ENCODE peak calls at places on chromosomes 2 and 18, in five cellular contexts. Z, V, X, M and O are unnamed samples.
A peak's percentile ranks its signal among the peaks of the same experiment; 100 is the strongest.

GRCh38 chr18:3706279-3707097 is 256.5 kb downstream of the TGIF1 start:
- DNase-seq in Z (peak; percentile 99), M (no peak), V (no peak), X (no peak), O (no peak)

GRCh38 chr18:39238951-39239350 is 1673.4 kb upstream of the CELF4 start:
- DNase-seq in V (no peak), X (no peak), M (no peak), Z (no peak), O (no peak)

GRCh38 chr2:128986026-128986720 is 667.5 kb upstream of the HS6ST1 start:
- DNase-seq in Z (no peak), V (no peak), M (no peak), X (no peak), O (no peak)

GRCh38 chr2:205411558-205411957 is 270.7 kb upstream of the NRP2 start:
- DNase-seq in M (no peak), Z (no peak), V (no peak), X (no peak), O (no peak)

GRCh38 chr2:205642562-205643350 is 39.5 kb upstream of the NRP2 start:
- DNase-seq in X (no peak), Z (no peak), M (no peak), V (no peak), O (no peak)

GRCh38 chr2:69683170-69683971 is 39.8 kb upstream of the AAK1 start:
- DNase-seq in V (peak; percentile 46), X (no peak), M (no peak), Z (peak; percentile 61), O (no peak)

GRCh38 chr18:61893971-61894750 is 1.4 kb upstream of the RNF152 start:
- DNase-seq in M (peak; percentile 67), V (peak; percentile 42), X (peak; percentile 68), Z (peak; percentile 40), O (peak; percentile 1)

GRCh38 chr2:69077224-69077953 is 64.4 kb downstream of the ANTXR1 start:
- DNase-seq in Z (no peak), V (no peak), X (no peak), M (no peak), O (no peak)

GRCh38 chr2:12287220-12287751 is 429.4 kb upstream of the TRIB2 start:
- DNase-seq in M (no peak), Z (peak; percentile 42), V (no peak), X (no peak), O (no peak)

GRCh38 chr2:27281855-27282559 is at the start of gene TRIM54:
- DNase-seq in M (no peak), V (no peak), X (no peak), Z (no peak), O (no peak)

GRCh38 chr2:238440331-238440730 is 13.6 kb downstream of the ASB1 start:
- DNase-seq in Z (no peak), X (no peak), V (no peak), M (no peak), O (no peak)

GRCh38 chr2:19369341-19369955 is 11.0 kb upstream of the OSR1 start:
- DNase-seq in M (no peak), V (peak; percentile 55), X (peak; percentile 14), Z (no peak), O (peak; percentile 45)

GRCh38 chr2:240934701-240935100 is 28.6 kb downstream of the CROCC2 start:
- DNase-seq in Z (no peak), M (no peak), V (no peak), X (no peak), O (no peak)

GRCh38 chr2:186349508-186349907 is 136.6 kb upstream of the ZC3H15 start:
- DNase-seq in V (no peak), M (no peak), Z (peak; percentile 86), X (peak; percentile 45), O (no peak)

GRCh38 chr2:235570256-235570655 is 76.4 kb downstream of the AGAP1 start:
- DNase-seq in Z (no peak), V (no peak), M (no peak), X (peak; percentile 35), O (peak; percentile 91)

GRCh38 chr18:48314694-48315093 is 94.5 kb downstream of the ZBTB7C start:
- DNase-seq in M (no peak), X (no peak), V (no peak), Z (no peak), O (no peak)

GRCh38 chr2:96427917-96428316 is 77.2 kb downstream of the NEURL3 start:
- DNase-seq in M (no peak), Z (peak; percentile 6), X (peak; percentile 85), V (peak; percentile 85), O (peak; percentile 97)

GRCh38 chr2:15856318-15856717 is 84.0 kb upstream of the MYCN start:
- DNase-seq in X (no peak), M (no peak), V (no peak), Z (no peak), O (no peak)

GRCh38 chr2:119024568-119024967 is 82.6 kb downstream of the MARCO start:
- DNase-seq in X (no peak), M (no peak), Z (no peak), V (no peak), O (no peak)

GRCh38 chr18:10131783-10132381 is 218.1 kb downstream of the VAPA start:
- DNase-seq in Z (no peak), M (no peak), V (no peak), X (peak; percentile 14), O (peak; percentile 90)

GRCh38 chr18:303011-303410 is 35.2 kb upstream of the THOC1 start:
- DNase-seq in X (no peak), M (no peak), Z (no peak), V (no peak), O (no peak)